ENCODE peak calls at places on chromosomes 4 and X, in ten cellular contexts. L is NAMALWA, F is nucleus accumbens, V is NCI-H1436, D is fibroblast of lung, G is LoVo, Q is suprapubic skin, E is midbrain, C is left ventricle myocardium inferior, S is ascending aorta. W is an unnamed sample.
A peak's percentile ranks its signal among the peaks of the same experiment; 100 is the strongest.

GRCh38 chr4:53919605-53920004 is 144.8 kb downstream of the CHIC2 start:
- DNase-seq in S (no peak), E (no peak), V (no peak), Q (no peak), C (no peak), D (no peak), L (no peak), F (no peak), G (no peak), W (no peak)

GRCh38 chrX:115892787-115893671 is 277.5 kb upstream of the AGTR2 start:
- DNase-seq in S (peak; percentile 74), L (peak; percentile 28), D (peak; percentile 48), V (peak; percentile 62), F (peak; percentile 43), Q (no peak), E (peak; percentile 85), C (no peak), G (peak; percentile 16), W (peak; percentile 77)

GRCh38 chr4:65646136-65646535 is 24.2 kb downstream of the EPHA5 start:
- DNase-seq in F (no peak), S (no peak), E (no peak), L (no peak), D (peak; percentile 51), C (no peak), G (no peak), V (no peak), Q (no peak), W (no peak)

GRCh38 chrX:31223817-31224216 is 152.0 kb upstream of the FTHL17 start:
- DNase-seq in F (no peak), E (no peak), L (peak; percentile 22), C (no peak), V (no peak), Q (no peak), D (peak; percentile 81), G (no peak), S (no peak), W (no peak)

GRCh38 chr4:188220006-188220405 is 80.8 kb downstream of the TRIML1 start:
- DNase-seq in C (no peak), V (no peak), E (no peak), L (no peak), D (no peak), Q (no peak), G (no peak), S (no peak), F (no peak), W (no peak)

GRCh38 chr4:996030-996993 is 3.1 kb upstream of the SLC26A1 start:
- DNase-seq in C (no peak), G (no peak), L (no peak), F (no peak), Q (no peak), S (no peak), D (no peak), V (no peak), E (no peak), W (no peak)

GRCh38 chrX:117645639-117646038 is 471.0 kb downstream of the KLHL13 start:
- DNase-seq in L (no peak), V (no peak), D (no peak), C (no peak), F (no peak), Q (no peak), G (no peak), E (no peak), S (no peak), W (no peak)

GRCh38 chr4:138300616-138301015 is 58.5 kb upstream of the SLC7A11 start:
- DNase-seq in V (no peak), F (no peak), D (no peak), C (no peak), G (no peak), Q (no peak), E (no peak), S (no peak), L (no peak), W (no peak)

GRCh38 chr4:155593793-155594192 is 72.9 kb upstream of the GUCY1A1 start:
- DNase-seq in G (no peak), L (no peak), E (no peak), D (no peak), S (no peak), F (no peak), V (no peak), Q (no peak), C (no peak), W (no peak)

GRCh38 chrX:68438575-68438974 is 5.3 kb upstream of the OPHN1 start:
- DNase-seq in E (no peak), Q (no peak), S (no peak), G (no peak), F (no peak), V (no peak), D (no peak), L (no peak), C (no peak), W (no peak)

GRCh38 chrX:53188763-53189162 is 36.2 kb downstream of the KDM5C start:
- DNase-seq in F (no peak), V (no peak), C (no peak), E (no peak), G (no peak), Q (no peak), S (no peak), L (no peak), D (peak; percentile 6), W (no peak)

GRCh38 chr4:125520258-125520990 is 205.7 kb downstream of the FAT4 start:
- DNase-seq in C (no peak), Q (no peak), L (no peak), V (no peak), S (no peak), G (no peak), D (peak; percentile 79), E (no peak), F (no peak), W (no peak)

GRCh38 chr4:100317032-100317864 is 127.0 kb upstream of the DDIT4L start:
- DNase-seq in S (no peak), V (no peak), Q (no peak), D (no peak), L (no peak), G (no peak), F (no peak), C (no peak), E (no peak), W (no peak)

GRCh38 chr4:167606551-167606950 is 372.3 kb upstream of the SPOCK3 start:
- DNase-seq in G (no peak), D (no peak), C (no peak), V (no peak), L (no peak), E (no peak), F (no peak), Q (no peak), S (no peak), W (no peak)

GRCh38 chr4:137610960-137611359 is 78.7 kb upstream of the PCDH18 start:
- DNase-seq in C (no peak), Q (no peak), S (no peak), L (peak; percentile 28), V (no peak), F (no peak), G (no peak), D (peak; percentile 9), E (no peak), W (no peak)

GRCh38 chr4:87427518-87427868 is 5.1 kb downstream of the NUDT9 start:
- DNase-seq in Q (no peak), F (no peak), G (no peak), E (no peak), L (no peak), C (no peak), V (no peak), S (no peak), D (no peak), W (no peak)

GRCh38 chr4:144189121-144189520 is 48.6 kb upstream of the GYPA start:
- DNase-seq in Q (no peak), S (no peak), C (no peak), G (no peak), D (no peak), F (no peak), V (no peak), L (no peak), E (no peak), W (no peak)

GRCh38 chr4:146469053-146469452 is 52.7 kb downstream of the SLC10A7 start:
- DNase-seq in E (no peak), F (no peak), L (no peak), D (peak; percentile 13), G (no peak), S (no peak), Q (no peak), C (no peak), V (no peak), W (no peak)

GRCh38 chr4:87632469-87632868 is 17.6 kb upstream of the DMP1 start:
- DNase-seq in G (no peak), S (no peak), V (no peak), L (no peak), F (no peak), C (no peak), E (no peak), Q (no peak), D (peak; percentile 32), W (no peak)

GRCh38 chr4:175805863-175806262 is 6.2 kb downstream of the GPM6A start:
- DNase-seq in Q (no peak), V (no peak), D (no peak), C (no peak), G (no peak), S (no peak), L (no peak), F (no peak), E (no peak), W (no peak)

GRCh38 chr4:58940167-58940566 is 1830.0 kb upstream of the IGFBP7 start:
- DNase-seq in C (no peak), V (no peak), S (no peak), F (no peak), L (no peak), E (no peak), D (no peak), G (no peak), Q (no peak), W (no peak)

W was measured in psoas muscle.